ENCODE peak calls at places on chromosomes 11 and 22, in four cellular contexts. Z, F, U and H are unnamed samples.

GRCh38 chr22:40021401-40022000 is 26.7 kb downstream of the FAM83F start:
- DNase-seq in Z (no peak), F (no peak), U (no peak), H (no peak)

GRCh38 chr22:17237031-17237668 is 17.9 kb upstream of the ADA2 start:
- DNase-seq in Z (no peak), F (no peak), U (no peak), H (no peak)

GRCh38 chr22:45709866-45710265 is 38.2 kb downstream of the ATXN10 start:
- DNase-seq in Z (no peak), F (peak; percentile 77), U (no peak), H (no peak)

GRCh38 chr11:27081056-27081455 is 40.4 kb downstream of the BBOX1 start:
- DNase-seq in Z (no peak), F (no peak), U (no peak), H (no peak)

GRCh38 chr11:61460474-61460881 is 30.6 kb downstream of the SDHAF2 start:
- DNase-seq in Z (no peak), F (no peak), U (no peak), H (peak; percentile 55)

GRCh38 chr22:49236541-49237075 is 591.1 kb downstream of the BRD1 start:
- DNase-seq in Z (no peak), F (no peak), U (no peak), H (no peak)

GRCh38 chr22:17106161-17106784 is 14.9 kb downstream of the TMEM121B start:
- DNase-seq in Z (no peak), F (no peak), U (peak; percentile 71), H (no peak)

GRCh38 chr22:22704156-22704946 is 59.9 kb downstream of the GGTLC2 start:
- DNase-seq in Z (peak; percentile 42), F (no peak), U (peak; percentile 38), H (no peak)

GRCh38 chr11:67696998-67697397 is 22.6 kb upstream of the ALDH3B2 start:
- DNase-seq in Z (no peak), F (no peak), U (no peak), H (no peak)

GRCh38 chr22:36303115-36303467 is 50.2 kb downstream of the APOL1 start:
- DNase-seq in Z (no peak), F (no peak), U (no peak), H (no peak)

GRCh38 chr11:297666-298405 is 1.5 kb downstream of the IFITM5 start:
- DNase-seq in Z (peak; percentile 52), F (no peak), U (peak; percentile 54), H (no peak)

GRCh38 chr22:45866398-45867117 is 110.4 kb downstream of the WNT7B start:
- DNase-seq in Z (no peak), F (no peak), U (peak; percentile 60), H (no peak)

GRCh38 chr11:72203163-72203562 is 11.2 kb downstream of the FOLR1 start:
- DNase-seq in Z (no peak), F (no peak), U (peak; percentile 15), H (no peak)

GRCh38 chr11:102798012-102798746 is at the start of gene MMP1:
- DNase-seq in Z (no peak), F (no peak), U (no peak), H (no peak)

GRCh38 chr11:62122076-62122475 is 1.7 kb upstream of the INCENP start:
- DNase-seq in Z (no peak), F (peak; percentile 43), U (peak; percentile 75), H (no peak)

GRCh38 chr11:114099392-114100178 is 40.1 kb downstream of the ZBTB16 start:
- DNase-seq in Z (no peak), F (no peak), U (no peak), H (no peak)

GRCh38 chr11:10302744-10303557 is 1.9 kb upstream of the ADM start:
- DNase-seq in Z (peak; percentile 92), F (peak; percentile 67), U (peak; percentile 81), H (peak; percentile 87)

GRCh38 chr22:42180349-42180842 is 49.8 kb upstream of the CYP2D6 start:
- DNase-seq in Z (no peak), F (no peak), U (peak; percentile 30), H (peak; percentile 12)

GRCh38 chr11:2813141-2813908 is 72.2 kb downstream of the CDKN1C start:
- DNase-seq in Z (peak; percentile 28), F (no peak), U (no peak), H (peak; percentile 5)

GRCh38 chr11:36069576-36070214 is 125.8 kb downstream of the LDLRAD3 start:
- DNase-seq in Z (no peak), F (no peak), U (peak; percentile 82), H (no peak)

GRCh38 chr11:120381401-120381800 is 45.2 kb downstream of the ARHGEF12 start:
- DNase-seq in Z (no peak), F (no peak), U (no peak), H (no peak)

GRCh38 chr11:60363542-60364525 is 14.5 kb upstream of the MS4A7 start:
- DNase-seq in Z (no peak), F (peak; percentile 53), U (peak; percentile 89), H (peak; percentile 50)

GRCh38 chr11:59259047-59259446 is 46.3 kb upstream of the MPEG1 start:
- DNase-seq in Z (no peak), F (no peak), U (peak; percentile 33), H (no peak)

GRCh38 chr11:85694385-85694980 is 8.5 kb upstream of the CCDC89 start:
- DNase-seq in Z (no peak), F (peak; percentile 71), U (no peak), H (no peak)

GRCh38 chr11:99584822-99585221 is 564.1 kb downstream of the CNTN5 start:
- DNase-seq in Z (no peak), F (no peak), U (no peak), H (no peak)

GRCh38 chr11:11432621-11433319 is 79.7 kb upstream of the CSNK2A3 start:
- DNase-seq in Z (no peak), F (no peak), U (no peak), H (no peak)

GRCh38 chr22:32574397-32574796 is 99.8 kb downstream of the FBXO7 start:
- DNase-seq in Z (no peak), F (no peak), U (no peak), H (no peak)

GRCh38 chr11:121086866-121087265 is 14.2 kb upstream of the TECTA start:
- DNase-seq in Z (no peak), F (no peak), U (no peak), H (no peak)

GRCh38 chr11:111834432-111835163 is 36.8 kb downstream of the ALG9 start:
- DNase-seq in Z (no peak), F (no peak), U (no peak), H (no peak)

GRCh38 chr11:40403321-40403720 is 1056.1 kb downstream of the LRRC4C start:
- DNase-seq in Z (no peak), F (no peak), U (no peak), H (no peak)

GRCh38 chr11:34773211-34773610 is 143.0 kb downstream of the APIP start:
- DNase-seq in Z (no peak), F (no peak), U (no peak), H (no peak)

GRCh38 chr11:8068605-8069221 is 12.3 kb upstream of the TUB start:
- DNase-seq in Z (peak; percentile 54), F (peak; percentile 17), U (peak; percentile 45), H (peak; percentile 50)

GRCh38 chr11:67303132-67303988 is at the start of gene SSH3:
- DNase-seq in Z (peak; percentile 92), F (peak; percentile 74), U (peak; percentile 90), H (peak; percentile 67)

GRCh38 chr11:117980716-117981115 is 5.5 kb upstream of the IL10RA start:
- DNase-seq in Z (no peak), F (no peak), U (peak; percentile 33), H (no peak)

GRCh38 chr11:47587733-47588326 is 1.4 kb downstream of the FAM180B start:
- DNase-seq in Z (no peak), F (no peak), U (no peak), H (peak; percentile 37)

GRCh38 chr11:128624269-128625170 is 37.2 kb upstream of the ETS1 start:
- DNase-seq in Z (peak; percentile 67), F (no peak), U (peak; percentile 63), H (no peak)
- H3K27ac ChIP-seq in Z (no peak overlapping the region), F (no peak overlapping the region), U (no peak overlapping the region), H (no peak overlapping the region)

GRCh38 chr22:20204821-20205220 is 54.0 kb upstream of the CCDC188 start:
- DNase-seq in Z (no peak), F (no peak), U (no peak), H (no peak)

GRCh38 chr22:20206709-20207215 is 55.9 kb upstream of the CCDC188 start:
- DNase-seq in Z (no peak), F (peak; percentile 17), U (peak; percentile 58), H (no peak)

GRCh38 chr22:20204281-20204680 is 53.4 kb upstream of the CCDC188 start:
- DNase-seq in Z (no peak), F (no peak), U (no peak), H (no peak)

GRCh38 chr22:20205964-20206708 is 55.3 kb upstream of the CCDC188 start:
- DNase-seq in Z (no peak), F (peak; percentile 75), U (peak; percentile 76), H (peak; percentile 81)

GRCh38 chr22:20205464-20205963 is 54.7 kb upstream of the CCDC188 start:
- DNase-seq in Z (no peak), F (no peak), U (no peak), H (no peak)
- H3K4me3 ChIP-seq in Z (no peak overlapping the region), F (no peak overlapping the region), U (no peak overlapping the region), H (peak overlapping the region; percentile 65)

GRCh38 chr11:93686812-93687211 is 25.3 kb downstream of the CEP295 start:
- DNase-seq in Z (no peak), F (no peak), U (no peak), H (no peak)

GRCh38 chr11:93689166-93689734 is 27.8 kb downstream of the CEP295 start:
- DNase-seq in Z (no peak), F (no peak), U (no peak), H (no peak)

GRCh38 chr11:93686226-93686625 is 24.7 kb downstream of the CEP295 start:
- DNase-seq in Z (no peak), F (no peak), U (no peak), H (no peak)

DNA sequence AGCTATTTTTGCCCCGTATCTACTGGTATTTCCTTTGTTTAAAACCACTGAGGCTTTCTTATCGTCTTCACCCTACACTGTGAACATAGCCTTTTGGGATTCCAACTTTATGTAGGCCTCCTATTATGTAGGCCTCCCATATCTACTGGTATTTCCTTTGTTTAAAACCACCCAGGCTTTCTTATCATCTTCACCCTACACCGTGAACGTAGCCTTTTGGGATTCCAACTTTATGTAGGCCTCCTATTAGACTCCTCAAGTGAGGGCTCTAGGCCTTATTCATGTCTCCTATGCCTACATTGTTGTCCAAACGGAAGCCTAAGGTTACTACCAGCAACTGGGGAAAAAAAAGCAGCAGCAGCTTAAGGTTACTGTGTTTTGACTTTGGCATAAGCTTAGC is 23.7 kb downstream of the CEP295 start:
- DNase-seq in Z (no peak), F (no peak), U (no peak), H (no peak)
- TF ChIP-seq CTCF in Z (no peak), F (no peak), U (no peak), H (no peak)

GRCh38 chr11:19702620-19703019 is 10.0 kb upstream of the NAV2 start:
- DNase-seq in Z (no peak), F (no peak), U (no peak), H (no peak)

GRCh38 chr11:19704213-19704612 is 8.4 kb upstream of the NAV2 start:
- DNase-seq in Z (no peak), F (no peak), U (no peak), H (no peak)

GRCh38 chr11:19705936-19706335 is 6.7 kb upstream of the NAV2 start:
- DNase-seq in Z (no peak), F (no peak), U (no peak), H (no peak)

GRCh38 chr11:19701421-19701820 is 11.2 kb upstream of the NAV2 start:
- DNase-seq in Z (no peak), F (no peak), U (no peak), H (no peak)

GRCh38 chr11:19703211-19703610 is 9.4 kb upstream of the NAV2 start:
- DNase-seq in Z (no peak), F (no peak), U (no peak), H (no peak)
- H3K27ac ChIP-seq in Z (no peak overlapping the region), F (no peak overlapping the region), U (no peak overlapping the region), H (no peak overlapping the region)